ENCODE peak calls at places on chromosomes 12 and 14, in seven cellular contexts. K is endodermal cell, W is mammary epithelial cell, V is HCT116, S is neural progenitor cell, D is astrocyte, X is IMR-90. Q is an unnamed sample.

GRCh38 chr12:92078167-92079053 is 67.2 kb downstream of the BTG1 start:
- DNase-seq in S (no peak), W (peak), V (peak), K (no peak), D (peak), X (peak), Q (peak)

GRCh38 chr14:104512061-104512460 is 67.5 kb upstream of the C14orf180 start:
- DNase-seq in W (no peak), X (no peak), S (no peak), D (no peak), V (no peak), K (peak), Q (no peak)

GRCh38 chr14:45041641-45042040 is 42.3 kb upstream of the PRPF39 start:
- DNase-seq in V (no peak), W (no peak), X (no peak), D (no peak), K (no peak), S (no peak), Q (no peak)

GRCh38 chr14:50808053-50808452 is 22.9 kb downstream of the NIN start:
- DNase-seq in X (no peak), S (no peak), K (no peak), V (no peak), W (no peak), D (no peak), Q (no peak)

GRCh38 chr12:53969588-53970259 is 3.2 kb upstream of the HOXC11 start:
- DNase-seq in X (no peak), K (no peak), V (no peak), W (no peak), S (no peak), D (no peak), Q (no peak)

GRCh38 chr14:52876311-52876710 is 74.5 kb downstream of the FERMT2 start:
- DNase-seq in X (peak), V (no peak), K (no peak), S (no peak), D (peak), W (no peak), Q (peak)

GRCh38 chr14:49173765-49174373 is 412.3 kb downstream of the RPS29 start:
- DNase-seq in D (peak), X (peak), V (peak), K (peak), S (peak), W (peak), Q (peak)

GRCh38 chr12:18813753-18814152 is 75.8 kb downstream of the CAPZA3 start:
- DNase-seq in X (no peak), S (no peak), D (no peak), V (no peak), K (no peak), W (no peak), Q (peak)

GRCh38 chr14:102591372-102591943 is 991 bp upstream of the RCOR1 start:
- DNase-seq in X (peak), K (peak), D (no peak), W (no peak), V (no peak), S (peak), Q (peak)

GRCh38 chr14:87705439-87705896 is 287.5 kb downstream of the GALC start:
- DNase-seq in V (no peak), S (no peak), K (no peak), X (no peak), D (peak), W (peak), Q (no peak)

GRCh38 chr14:95984206-95984605 is 55.0 kb upstream of the C14orf132 start:
- DNase-seq in W (no peak), K (no peak), V (no peak), X (no peak), S (no peak), D (no peak), Q (no peak)

GRCh38 chr12:130700492-130701401 is 15.4 kb downstream of the RIMBP2 start:
- DNase-seq in X (no peak), V (no peak), S (no peak), D (no peak), W (no peak), K (peak), Q (no peak)

GRCh38 chr12:45644521-45644920 is 85.0 kb upstream of the ARID2 start:
- DNase-seq in X (peak), S (no peak), V (no peak), D (no peak), W (peak), K (no peak), Q (peak)

GRCh38 chr14:74085047-74085637 is 386 bp downstream of the LIN52 start:
- DNase-seq in D (peak), K (no peak), W (peak), S (peak), X (peak), V (no peak), Q (peak)

GRCh38 chr12:124472690-124473279 is 94.6 kb downstream of the NCOR2 start:
- DNase-seq in V (no peak), S (no peak), D (no peak), W (no peak), X (no peak), K (no peak), Q (no peak)

GRCh38 chr12:65826513-65827171 is 2.4 kb downstream of the HMGA2 start:
- DNase-seq in D (peak), X (peak), W (peak), S (peak), V (no peak), K (peak), Q (peak)

GRCh38 chr14:69048456-69048855 is 69.4 kb upstream of the ACTN1 start:
- DNase-seq in W (peak), S (no peak), K (no peak), V (no peak), X (no peak), D (no peak), Q (no peak)

GRCh38 chr12:52633383-52633782 is 15.0 kb upstream of the KRT73 start:
- DNase-seq in W (no peak), V (no peak), K (peak), S (no peak), X (no peak), D (no peak), Q (no peak)

DNA sequence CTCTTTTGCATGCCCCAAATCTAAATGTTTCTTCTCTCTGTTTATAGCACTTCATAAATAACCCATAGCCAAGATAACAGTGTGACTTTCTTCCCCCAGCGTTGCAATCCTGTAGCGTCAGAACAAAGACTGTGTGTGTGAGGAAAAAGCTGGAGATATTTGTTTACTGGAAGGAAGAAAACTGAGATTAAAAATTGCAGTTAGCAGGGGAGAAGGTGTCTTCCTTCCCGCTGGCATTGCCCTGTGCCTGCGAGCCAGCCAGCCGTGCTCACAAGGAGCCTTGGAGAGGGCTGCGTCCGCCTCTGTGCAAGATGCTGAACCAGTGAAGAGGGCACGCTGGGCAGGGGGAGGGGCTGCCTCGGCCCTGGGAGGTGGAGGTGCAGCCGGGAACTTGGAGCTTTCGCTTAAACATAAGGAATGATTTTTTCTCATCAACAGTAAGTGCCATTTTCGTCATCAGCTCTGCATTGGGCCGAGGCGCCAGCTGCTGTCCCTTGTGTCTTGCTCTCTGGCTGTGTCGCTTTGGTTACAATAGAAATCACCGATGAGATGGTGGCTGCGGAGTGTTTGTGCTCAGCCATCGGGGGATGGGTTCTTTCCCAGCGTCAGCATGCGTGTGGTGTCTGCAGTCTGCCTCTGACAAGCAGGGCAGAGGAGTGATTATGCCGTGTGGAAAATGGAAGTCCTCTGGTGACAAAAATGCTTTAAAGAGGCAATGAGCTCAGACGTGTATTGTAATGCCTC is 97.3 kb downstream of the ESR2 start:
- DNase-seq in V (no peak), D (peak), X (peak), W (no peak), S (peak), K (peak), Q (peak)
- H3K4me3 ChIP-seq in V (no peak), D (peak), X (peak), W (peak), S (peak), K (peak), Q (peak)

GRCh38 chr12:55712700-55713415 is 3.0 kb upstream of the BLOC1S1 start:
- DNase-seq in S (no peak), K (no peak), V (no peak), D (no peak), X (no peak), W (no peak), Q (no peak)
- H3K9ac ChIP-seq in S (no peak), K (no peak), V (no peak), D (no peak), X (no peak), W (no peak), Q (peak)

GRCh38 chr12:114483996-114484395 is 78.1 kb upstream of the TBX5 start:
- DNase-seq in K (no peak), W (no peak), D (no peak), V (no peak), X (no peak), S (no peak), Q (no peak)

GRCh38 chr12:114479831-114480230 is 73.9 kb upstream of the TBX5 start:
- DNase-seq in S (peak), D (no peak), X (no peak), K (peak), W (no peak), V (no peak), Q (no peak)

GRCh38 chr12:114478891-114479290 is 72.9 kb upstream of the TBX5 start:
- DNase-seq in V (no peak), W (no peak), D (no peak), K (no peak), X (no peak), S (peak), Q (no peak)

GRCh38 chr12:114481200-114481535 is 75.2 kb upstream of the TBX5 start:
- DNase-seq in D (no peak), S (peak), K (peak), W (no peak), X (no peak), V (no peak), Q (no peak)

DNA sequence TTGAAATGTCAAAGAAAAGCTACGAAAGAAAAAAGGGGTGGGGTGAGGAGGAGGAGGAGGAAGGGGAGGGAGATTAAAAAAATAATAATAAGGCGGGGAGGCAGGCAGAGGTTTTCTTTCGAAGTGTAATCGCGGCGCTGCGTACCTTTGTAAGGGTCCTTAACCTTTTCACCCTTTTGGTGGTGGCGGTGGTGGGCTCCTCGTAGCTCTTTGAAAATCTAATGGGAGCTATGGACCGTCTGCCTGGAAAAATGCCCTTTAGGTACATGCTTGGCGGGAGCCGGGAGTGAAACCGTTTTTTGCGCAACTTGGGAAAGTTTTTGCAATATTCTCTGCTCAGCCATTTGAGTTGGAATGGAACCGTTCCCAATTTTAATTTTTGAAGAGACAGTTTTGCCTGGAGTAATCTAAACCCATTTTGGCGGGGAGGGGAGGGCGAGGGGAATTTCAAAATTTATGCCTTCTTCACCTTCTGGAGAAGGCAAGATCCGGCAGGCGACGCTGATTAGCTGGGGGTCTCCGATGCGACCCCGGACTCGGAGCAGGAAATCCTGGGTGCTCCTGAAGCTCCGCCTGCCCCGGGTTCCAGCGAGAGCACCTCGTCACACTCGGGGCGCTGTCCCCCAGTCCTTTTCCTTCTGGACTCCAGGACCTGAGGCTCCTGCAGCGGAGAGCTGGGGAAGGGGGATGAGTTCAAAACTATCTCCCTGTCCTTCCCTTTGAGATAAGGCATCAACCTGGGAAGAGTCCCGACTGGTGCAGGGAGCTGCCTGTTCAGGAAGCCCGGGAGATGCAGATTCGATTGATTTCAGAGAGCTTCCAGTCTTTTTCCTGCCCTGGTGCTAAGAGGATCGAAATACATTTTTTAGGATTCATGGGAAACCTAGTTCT is 74.6 kb upstream of the TBX5 start:
- DNase-seq in X (peak), S (peak), V (no peak), W (peak), D (no peak), K (peak), Q (peak)
- H3K4me3 ChIP-seq in X (peak), S (peak), V (no peak), W (no peak), D (no peak), K (peak), Q (no peak)

DNA sequence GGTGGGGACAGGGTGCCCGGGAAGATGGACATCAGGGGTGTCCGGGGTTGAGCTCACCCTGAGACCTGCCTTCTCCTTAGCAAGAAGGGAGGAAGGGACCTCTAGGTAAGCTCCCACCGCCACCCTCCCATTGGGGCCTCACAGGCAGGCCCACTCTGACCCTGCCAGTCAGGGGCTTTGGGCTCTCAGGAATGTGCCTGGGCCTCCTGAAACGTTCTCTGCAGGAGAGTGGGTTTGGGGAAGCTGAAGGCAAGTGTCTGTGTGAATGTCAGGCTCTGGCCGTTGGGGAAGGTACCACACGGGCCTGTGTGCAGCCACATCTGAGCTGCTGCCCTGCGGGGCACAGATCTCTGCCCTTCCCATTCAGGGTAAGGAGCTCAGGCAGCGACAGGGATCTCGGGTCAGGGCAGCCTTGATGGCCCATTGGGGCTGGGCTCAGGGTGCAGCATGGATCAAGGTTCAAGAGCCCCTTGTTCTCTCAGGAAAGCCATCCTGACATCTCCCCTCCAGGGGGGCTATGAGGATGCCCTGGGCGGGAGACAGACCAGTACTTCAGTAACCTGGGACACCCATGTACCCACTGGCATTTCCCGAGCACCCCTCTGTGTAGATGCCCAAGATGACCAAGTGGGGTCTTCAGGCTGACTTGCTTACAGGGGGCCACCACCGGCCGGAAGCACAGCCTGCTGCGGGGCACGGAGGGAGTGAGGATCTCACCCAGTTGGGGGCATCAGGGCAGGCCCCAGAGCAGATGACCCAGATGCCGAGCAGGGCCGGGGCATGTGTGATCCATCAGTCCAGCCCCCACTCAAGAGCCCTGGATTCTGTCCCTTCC is 29.7 kb downstream of the FAM222A start:
- DNase-seq in W (no peak), D (no peak), V (no peak), K (peak), X (no peak), S (no peak), Q (no peak)
- H3K9ac ChIP-seq in W (no peak), D (no peak), V (no peak), K (no peak), X (no peak), S (no peak), Q (no peak)

DNA sequence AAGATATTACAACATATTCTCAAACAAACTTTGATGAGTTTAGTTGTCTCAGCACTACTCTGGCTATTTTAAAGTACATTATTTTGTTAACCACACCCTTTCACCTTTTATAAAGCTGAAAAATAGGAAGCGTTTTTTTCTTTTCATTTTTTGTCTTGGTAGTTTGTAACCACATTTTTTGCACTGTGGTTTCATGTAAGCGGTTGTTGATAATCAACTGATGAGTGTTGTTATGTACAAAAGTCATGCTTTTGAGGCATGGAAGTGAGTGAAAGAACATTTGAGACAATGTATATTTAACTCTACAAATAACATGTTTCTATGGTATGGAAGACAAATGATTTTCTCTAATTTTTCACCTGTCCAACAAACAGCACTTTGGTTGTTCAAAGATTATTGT is 52.1 kb upstream of the ATP2B1 start:
- DNase-seq in X (no peak), D (no peak), W (no peak), K (no peak), S (no peak), V (no peak), Q (no peak)
- H3K4me3 ChIP-seq in X (no peak), D (no peak), W (no peak), K (no peak), S (no peak), V (no peak), Q (no peak)

GRCh38 chr14:100213956-100214767 is 24.8 kb upstream of the YY1 start:
- DNase-seq in K (peak), W (peak), D (no peak), X (peak), S (peak), V (peak), Q (peak)
- H3K9ac ChIP-seq in K (peak), W (peak), D (peak), X (peak), S (peak), V (peak), Q (peak)

DNA sequence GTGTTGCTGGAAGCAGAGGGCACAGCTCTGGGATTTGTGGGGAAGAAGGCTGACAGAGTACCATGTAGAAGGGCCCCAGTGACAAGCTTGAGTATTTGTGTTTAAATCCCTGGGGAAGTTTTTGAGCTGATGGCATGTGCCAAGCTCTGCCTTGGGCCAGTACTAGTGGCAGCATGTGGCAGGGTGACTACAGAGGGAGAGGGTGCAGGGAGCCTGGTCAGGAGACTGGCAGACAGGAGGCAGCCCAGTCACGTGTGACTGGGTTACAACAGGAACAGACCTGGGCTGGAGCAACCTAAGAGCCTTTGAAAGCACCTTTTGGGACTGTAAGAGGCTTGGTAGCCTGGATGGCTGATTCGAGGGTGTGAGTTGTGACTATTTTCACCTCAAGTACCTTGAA is 112.1 kb downstream of the TSPAN9 start:
- DNase-seq in V (no peak), D (no peak), X (no peak), S (no peak), K (no peak), W (no peak), Q (no peak)
- H3K4me3 ChIP-seq in V (no peak), D (no peak), X (no peak), S (no peak), K (no peak), W (no peak), Q (no peak)